ENCODE peak calls at places on chromosomes 3 and 15, in four cellular contexts. M is IMR-90, P is GM12878, T is A549. E is an unnamed sample.

GRCh38 chr3:101998256-101998926 is 149.1 kb downstream of the NFKBIZ start:
- DNase-seq in M (no peak), P (no peak), T (no peak), E (no peak)

GRCh38 chr3:128619146-128619890 is 31.3 kb downstream of the RPN1 start:
- DNase-seq in M (peak; percentile 96), P (no peak), T (no peak), E (no peak)

GRCh38 chr15:91407237-91407889 is 307.3 kb downstream of the SV2B start:
- DNase-seq in M (peak; percentile 46), P (no peak), T (no peak), E (no peak)

GRCh38 chr3:61871646-61872045 is 310.3 kb downstream of the PTPRG start:
- DNase-seq in M (no peak), P (no peak), T (no peak), E (no peak)

GRCh38 chr15:73021139-73021621 is 31.1 kb upstream of the NEO1 start:
- DNase-seq in M (no peak), P (no peak), T (no peak), E (no peak)

GRCh38 chr3:188529228-188529627 is 375.3 kb downstream of the LPP start:
- DNase-seq in M (peak; percentile 78), P (no peak), T (no peak), E (no peak)

GRCh38 chr15:56244237-56244810 is 645 bp upstream of the RFX7 start:
- DNase-seq in M (peak; percentile 67), P (no peak), T (peak; percentile 75), E (peak; percentile 82)

GRCh38 chr3:120089089-120089488 is 5.2 kb downstream of the GSK3B start:
- DNase-seq in M (no peak), P (no peak), T (no peak), E (no peak)

GRCh38 chr15:39154136-39154770 is 426.6 kb upstream of the THBS1 start:
- DNase-seq in M (no peak), P (no peak), T (no peak), E (peak; percentile 27)

GRCh38 chr15:62173215-62173614 is 8.1 kb upstream of the C2CD4B start:
- DNase-seq in M (no peak), P (no peak), T (no peak), E (no peak)

GRCh38 chr3:123642957-123643330 is 58.1 kb upstream of the HACD2 start:
- DNase-seq in M (no peak), P (no peak), T (no peak), E (no peak)

GRCh38 chr3:111200027-111200426 is 128.4 kb downstream of the NECTIN3 start:
- DNase-seq in M (peak; percentile 13), P (no peak), T (no peak), E (no peak)

GRCh38 chr3:149353581-149354184 is 20.2 kb upstream of the TM4SF18 start:
- DNase-seq in M (no peak), P (no peak), T (no peak), E (peak; percentile 75)

GRCh38 chr3:55882006-55882405 is 394.9 kb upstream of the WNT5A start:
- DNase-seq in M (no peak), P (no peak), T (no peak), E (no peak)

GRCh38 chr15:92170897-92171296 is 222.8 kb upstream of the ST8SIA2 start:
- DNase-seq in M (no peak), P (no peak), T (no peak), E (peak; percentile 80)

GRCh38 chr15:91855684-91856553 is 2.4 kb downstream of the SLCO3A1 start:
- DNase-seq in M (no peak), P (peak; percentile 33), T (peak; percentile 73), E (peak; percentile 3)

GRCh38 chr3:154168998-154169880 is 48.0 kb downstream of the ARHGEF26 start:
- DNase-seq in M (no peak), P (no peak), T (no peak), E (no peak)
- TF ChIP-seq SMC3 in M (no peak), P (no peak), T (no peak), E (no peak)

DNA sequence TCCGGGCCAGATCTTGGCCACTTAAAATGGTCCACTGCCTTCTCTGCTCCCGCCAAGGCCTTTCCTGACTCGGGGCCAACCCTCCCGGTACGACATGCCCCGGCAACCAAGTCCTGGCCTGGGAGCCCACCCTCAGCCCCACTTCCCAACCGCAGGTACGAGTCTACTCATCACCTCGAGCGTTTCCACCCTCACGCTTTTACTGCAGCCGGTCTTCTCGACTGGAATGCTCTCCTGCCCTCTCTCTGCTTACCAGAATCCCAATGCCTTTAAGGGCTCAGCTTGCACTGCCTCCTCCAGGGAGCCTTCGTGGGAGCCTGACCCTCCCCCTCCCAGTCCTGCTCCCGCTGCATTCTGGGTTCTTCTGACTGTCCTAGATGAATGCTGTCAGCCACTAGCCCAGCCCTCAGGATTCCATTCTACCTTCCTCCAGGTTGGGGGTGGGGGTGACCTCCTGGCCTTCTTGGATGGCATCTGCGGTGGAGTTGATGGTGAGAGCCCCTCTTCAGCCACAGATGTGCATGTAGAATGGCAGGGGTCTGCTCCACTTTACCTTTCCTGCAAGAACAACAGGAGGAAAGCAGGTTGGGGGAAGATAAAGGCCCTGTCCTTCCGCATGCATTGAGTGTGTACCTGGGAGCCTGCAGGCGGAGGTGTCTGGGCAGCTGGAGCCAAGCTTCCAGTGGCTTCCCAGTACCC is 1.1 kb upstream of the CSRNP1 start:
- DNase-seq in M (no peak), P (no peak), T (peak; percentile 91), E (peak; percentile 60)
- TF ChIP-seq SMC3 in M (no peak), P (no peak), T (no peak), E (no peak)

DNA sequence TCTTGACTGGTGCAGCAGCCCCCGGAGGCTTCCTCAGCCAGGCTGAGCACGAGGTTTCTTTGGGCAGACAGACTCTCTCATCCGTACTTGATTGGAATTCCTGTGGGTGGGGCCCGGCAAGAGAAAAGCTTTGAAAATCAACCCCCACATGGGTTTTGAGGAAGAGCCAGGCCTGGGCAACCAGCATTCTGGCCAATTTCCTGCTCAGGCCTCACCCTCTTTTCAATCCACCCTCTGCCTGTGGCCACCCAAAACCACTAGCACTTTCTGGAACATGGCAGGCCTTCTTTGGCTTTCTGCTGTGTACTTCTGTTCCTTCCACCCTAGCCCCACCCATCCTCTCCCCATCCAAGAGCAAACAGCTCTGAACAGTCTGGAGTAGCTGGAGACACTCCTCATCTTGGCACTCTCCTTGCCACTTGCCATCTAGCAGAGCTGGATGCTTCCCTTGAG is 5.9 kb downstream of the MYO5C start:
- DNase-seq in M (no peak), P (no peak), T (no peak), E (no peak)
- TF ChIP-seq SMC3 in M (no peak), P (no peak), T (no peak), E (no peak)

GRCh38 chr3:50652709-50653108 is 22.0 kb upstream of the DOCK3 start:
- DNase-seq in M (peak; percentile 8), P (peak; percentile 5), T (peak; percentile 16), E (peak; percentile 43)
- TF ChIP-seq SMC3 in M (peak; percentile 31), P (peak; percentile 66), T (peak; percentile 26), E (peak; percentile 69)

GRCh38 chr3:172203522-172204258 is 164.3 kb downstream of the FNDC3B start:
- DNase-seq in M (no peak), P (no peak), T (peak; percentile 36), E (peak; percentile 98)

GRCh38 chr3:172202797-172203196 is 163.4 kb downstream of the FNDC3B start:
- DNase-seq in M (no peak), P (no peak), T (no peak), E (no peak)

GRCh38 chr3:172201990-172202318 is 162.6 kb downstream of the FNDC3B start:
- DNase-seq in M (peak; percentile 96), P (no peak), T (no peak), E (no peak)

GRCh38 chr3:172199850-172200369 is 160.5 kb downstream of the FNDC3B start:
- DNase-seq in M (no peak), P (no peak), T (no peak), E (no peak)

DNA sequence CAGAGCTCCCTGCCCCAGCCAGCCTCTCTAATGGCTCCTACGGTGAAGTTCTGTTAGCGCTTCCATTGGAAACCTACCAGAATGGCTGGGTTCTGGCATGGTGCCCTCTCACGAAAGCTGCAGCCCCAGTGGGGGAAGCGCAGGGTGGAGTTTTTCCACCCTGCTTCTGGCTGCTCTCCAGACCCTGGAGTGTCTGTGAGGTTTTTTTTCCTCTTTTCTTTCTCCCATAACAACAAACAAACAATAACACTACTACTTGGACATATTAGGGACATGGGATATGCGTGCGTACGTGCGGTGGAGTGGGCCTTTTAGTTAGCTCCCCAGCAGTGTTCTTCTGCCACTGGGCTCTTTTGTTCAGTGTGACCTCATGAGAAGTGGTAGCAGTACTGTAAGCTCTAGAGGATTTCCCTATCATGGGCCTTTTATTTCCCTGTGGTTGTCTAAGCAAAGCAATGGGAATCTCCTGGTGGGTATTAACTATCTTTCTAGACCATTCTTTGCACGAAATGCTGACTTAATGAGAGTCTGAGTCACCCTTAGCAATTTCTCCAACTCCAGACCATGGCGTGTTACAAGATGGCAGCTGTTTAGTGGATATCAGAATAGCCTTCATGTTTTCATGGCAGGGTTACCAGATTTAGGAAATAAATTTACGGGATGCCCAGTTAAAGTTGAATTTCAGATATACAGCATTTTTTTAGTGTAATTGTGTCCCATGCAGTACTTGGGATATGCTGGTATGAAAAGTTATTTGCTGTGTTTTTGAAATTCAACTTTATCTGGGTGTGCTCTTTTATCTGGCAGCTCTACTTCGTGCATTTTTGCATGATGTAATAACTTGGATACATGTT is 162.0 kb downstream of the FNDC3B start:
- DNase-seq in M (peak; percentile 98), P (no peak), T (no peak), E (no peak)
- TF ChIP-seq SMC3 in M (peak; percentile 4), P (no peak), T (no peak), E (no peak)

GRCh38 chr15:51492528-51492927 is 130.0 kb downstream of the DMXL2 start:
- DNase-seq in M (no peak), P (no peak), T (no peak), E (peak; percentile 10)
- TF ChIP-seq SMC3 in M (no peak), P (no peak), T (no peak), E (no peak)

GRCh38 chr3:141499965-141500364 is 13.1 kb downstream of the RASA2 start:
- DNase-seq in M (no peak), P (no peak), T (no peak), E (no peak)

GRCh38 chr3:141500397-141500796 is 13.6 kb downstream of the RASA2 start:
- DNase-seq in M (no peak), P (no peak), T (no peak), E (no peak)

GRCh38 chr3:141499304-141499703 is 12.5 kb downstream of the RASA2 start:
- DNase-seq in M (no peak), P (no peak), T (no peak), E (no peak)

GRCh38 chr3:141493152-141493551 is 6.3 kb downstream of the RASA2 start:
- DNase-seq in M (no peak), P (no peak), T (no peak), E (no peak)

DNA sequence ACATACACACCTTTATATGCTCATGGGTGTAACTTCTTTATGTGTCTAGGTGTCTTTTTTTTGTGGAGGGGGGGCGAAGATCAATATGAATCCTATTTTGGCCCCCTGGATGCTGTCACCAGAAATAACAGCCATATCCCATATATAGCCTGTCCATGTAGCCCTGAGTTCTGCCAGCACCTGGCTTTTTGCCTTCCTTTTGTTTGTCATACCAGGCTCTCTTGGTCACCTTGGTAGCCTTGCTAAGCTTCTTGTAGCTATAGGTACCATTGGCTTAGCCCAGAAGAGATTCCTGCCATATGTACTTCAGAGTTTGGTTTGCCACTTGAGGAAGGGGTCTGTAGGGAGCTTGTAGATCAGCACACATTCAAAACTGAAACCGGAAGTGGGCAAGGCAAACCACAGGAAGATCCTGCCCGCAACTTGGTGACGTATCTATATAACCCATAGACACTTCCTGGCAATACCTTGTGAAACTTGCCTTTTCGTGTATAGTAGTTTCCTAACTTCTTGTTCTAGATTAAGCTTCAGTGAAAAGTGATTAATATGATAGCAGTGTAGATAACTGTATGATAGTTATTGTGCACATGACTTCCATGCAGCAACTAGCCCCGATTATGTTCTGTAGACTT is 11.9 kb downstream of the RASA2 start:
- DNase-seq in M (no peak), P (peak; percentile 74), T (no peak), E (no peak)
- TF ChIP-seq SMC3 in M (no peak), P (no peak), T (no peak), E (no peak)